ENCODE peak calls at places on chromosome 10, in six cellular contexts. L is renal cortical epithelial cell; F is RKO; U is activated effector memory CD4-positive, alpha-beta T cell treated with anti-CD3 and anti-CD28 coated beads, Interleukin-2, amount 50 U/mL, for 16 hours; N is SHP77; G is stimulated activated CD4-positive, alpha-beta T cell treated with anti-CD3 and anti-CD28 coated beads, TNF-alpha, amount 100 ng/mL, for 1 hour. Q is an unnamed sample.
A peak's percentile ranks its signal among the peaks of the same experiment; 100 is the strongest.

GRCh38 chr10:95295031-95295755 is 4.4 kb upstream of the PDLIM1 start:
- DNase-seq in L (peak; percentile 69), F (no peak), U (no peak), N (peak; percentile 59), G (no peak), Q (peak; percentile 32)

GRCh38 chr10:130875897-130876472 is 435.5 kb downstream of the TCERG1L start:
- DNase-seq in L (no peak), F (no peak), U (no peak), N (no peak), G (no peak), Q (no peak)

GRCh38 chr10:11270135-11270857 is 252.6 kb downstream of the CELF2 start:
- DNase-seq in L (peak; percentile 47), F (peak; percentile 74), U (peak; percentile 90), N (peak; percentile 31), G (peak; percentile 45), Q (no peak)

GRCh38 chr10:69573056-69573806 is at the start of gene NEUROG3:
- DNase-seq in L (no peak), F (no peak), U (no peak), N (no peak), G (no peak), Q (no peak)

GRCh38 chr10:129410688-129411087 is 56.4 kb upstream of the MGMT start:
- DNase-seq in L (no peak), F (no peak), U (no peak), N (no peak), G (no peak), Q (no peak)

GRCh38 chr10:92965314-92965713 is 95.3 kb upstream of the CYP26C1 start:
- DNase-seq in L (peak; percentile 73), F (peak; percentile 64), U (no peak), N (peak; percentile 4), G (no peak), Q (peak; percentile 17)

GRCh38 chr10:86944031-86944419 is 13.4 kb downstream of the MMRN2 start:
- DNase-seq in L (no peak), F (no peak), U (no peak), N (no peak), G (no peak), Q (no peak)

GRCh38 chr10:23100331-23101030 is 5.1 kb downstream of the MSRB2 start:
- DNase-seq in L (no peak), F (no peak), U (no peak), N (no peak), G (no peak), Q (no peak)

GRCh38 chr10:112728997-112729396 is 221.1 kb upstream of the TCF7L2 start:
- DNase-seq in L (no peak), F (no peak), U (no peak), N (no peak), G (no peak), Q (no peak)

GRCh38 chr10:5299950-5300349 is 64.8 kb upstream of the UCN3 start:
- DNase-seq in L (no peak), F (no peak), U (no peak), N (no peak), G (no peak), Q (no peak)

GRCh38 chr10:99403674-99404073 is 26.8 kb downstream of the GOT1 start:
- DNase-seq in L (no peak), F (no peak), U (no peak), N (no peak), G (no peak), Q (no peak)

GRCh38 chr10:123913688-123914268 is 22.2 kb upstream of the CPXM2 start:
- DNase-seq in L (no peak), F (no peak), U (peak; percentile 3), N (no peak), G (no peak), Q (no peak)

GRCh38 chr10:75432176-75432575 is 752 bp downstream of the LRMDA start:
- DNase-seq in L (no peak), F (no peak), U (peak; percentile 19), N (no peak), G (no peak), Q (no peak)

GRCh38 chr10:121527690-121528089 is 70.6 kb downstream of the FGFR2 start:
- DNase-seq in L (peak; percentile 88), F (no peak), U (no peak), N (no peak), G (no peak), Q (peak; percentile 48)

GRCh38 chr10:117896517-117896916 is 150.2 kb downstream of the RAB11FIP2 start:
- DNase-seq in L (no peak), F (no peak), U (no peak), N (no peak), G (no peak), Q (no peak)

GRCh38 chr10:86671985-86672710 is 3.8 kb downstream of the LDB3 start:
- DNase-seq in L (no peak), F (no peak), U (no peak), N (no peak), G (no peak), Q (no peak)

GRCh38 chr10:42970451-42971250 is 106.2 kb upstream of the RET start:
- DNase-seq in L (no peak), F (no peak), U (peak; percentile 57), N (no peak), G (no peak), Q (no peak)

GRCh38 chr10:54133201-54133600 is 667.8 kb downstream of the PCDH15 start:
- DNase-seq in L (peak; percentile 18), F (peak; percentile 37), U (no peak), N (no peak), G (no peak), Q (no peak)

GRCh38 chr10:8047452-8048280 is 6.8 kb upstream of the GATA3 start:
- DNase-seq in L (no peak), F (no peak), U (peak; percentile 64), N (no peak), G (no peak), Q (no peak)

GRCh38 chr10:26438534-26439269 is 561 bp downstream of the APBB1IP start:
- DNase-seq in L (peak; percentile 11), F (no peak), U (peak; percentile 91), N (no peak), G (peak; percentile 60), Q (no peak)

GRCh38 chr10:3992374-3993178 is 207.6 kb upstream of the KLF6 start:
- DNase-seq in L (peak; percentile 76), F (no peak), U (no peak), N (no peak), G (no peak), Q (no peak)

GRCh38 chr10:62763155-62763554 is 41.4 kb upstream of the ADO start:
- DNase-seq in L (no peak), F (no peak), U (no peak), N (no peak), G (no peak), Q (no peak)

GRCh38 chr10:29748109-29748650 is 113.4 kb upstream of the SVIL start:
- DNase-seq in L (no peak), F (no peak), U (no peak), N (no peak), G (no peak), Q (no peak)

GRCh38 chr10:124560377-124560776 is 98.8 kb downstream of the LHPP start:
- DNase-seq in L (peak; percentile 2), F (no peak), U (no peak), N (no peak), G (no peak), Q (no peak)

GRCh38 chr10:47340613-47341170 is 7.5 kb upstream of the RBP3 start:
- DNase-seq in L (peak; percentile 44), F (peak; percentile 64), U (peak; percentile 89), N (no peak), G (peak; percentile 46), Q (peak; percentile 5)

GRCh38 chr10:43785252-43785651 is 136.6 kb upstream of the ZNF32 start:
- DNase-seq in L (no peak), F (peak; percentile 49), U (no peak), N (no peak), G (no peak), Q (no peak)

GRCh38 chr10:88245974-88246511 is 337.1 kb downstream of the RNLS start:
- DNase-seq in L (peak; percentile 62), F (no peak), U (no peak), N (no peak), G (no peak), Q (no peak)

GRCh38 chr10:78292987-78293865 is 259.6 kb downstream of the RPS24 start:
- DNase-seq in L (no peak), F (no peak), U (no peak), N (no peak), G (no peak), Q (peak; percentile 6)

GRCh38 chr10:11757452-11757819 is 15.3 kb downstream of the ECHDC3 start:
- DNase-seq in L (peak; percentile 93), F (peak; percentile 16), U (no peak), N (peak; percentile 88), G (no peak), Q (peak; percentile 46)

GRCh38 chr10:78757542-78757941 is 311.2 kb upstream of the ZMIZ1 start:
- DNase-seq in L (peak; percentile 77), F (no peak), U (no peak), N (no peak), G (no peak), Q (no peak)